ENCODE peak calls at places on chromosomes 7 and 10, in seven cellular contexts. P is fibroblast of lung, F is fibroblast of pulmonary artery, H is GM12865, M is MM.1S, D is mucosa of descending colon, U is GM13977. J is an unnamed sample.

GRCh38 chr10:58473966-58474365 is 38.7 kb upstream of the BICC1 start:
- DNase-seq in M (no peak), D (no peak), F (no peak), P (peak; percentile 5), U (no peak), H (no peak), J (no peak)

GRCh38 chr10:80713398-80713928 is 175.8 kb downstream of the SH2D4B start:
- DNase-seq in M (no peak), F (no peak), H (no peak), D (no peak), U (no peak), P (no peak), J (no peak)

GRCh38 chr7:101172005-101172853 is 6.9 kb upstream of the VGF start:
- DNase-seq in H (no peak), F (no peak), M (peak; percentile 41), P (no peak), D (no peak), U (no peak), J (no peak)

GRCh38 chr10:44143556-44143955 is 241.3 kb downstream of the CXCL12 start:
- DNase-seq in D (no peak), P (no peak), H (no peak), U (no peak), M (no peak), F (no peak), J (no peak)

GRCh38 chr7:143369678-143370651 is 7.5 kb upstream of the FAM131B start:
- DNase-seq in U (no peak), H (no peak), P (no peak), F (no peak), M (no peak), D (peak; percentile 68), J (no peak)

GRCh38 chr7:6423942-6424701 is 23.6 kb downstream of the DAGLB start:
- DNase-seq in H (no peak), P (no peak), U (peak; percentile 42), D (peak; percentile 40), F (no peak), M (no peak), J (peak; percentile 44)

GRCh38 chr10:111079781-111080180 is 3.0 kb downstream of the ADRA2A start:
- DNase-seq in M (no peak), H (no peak), P (no peak), D (no peak), U (no peak), F (no peak), J (no peak)

GRCh38 chr10:133165556-133166503 is 5.8 kb downstream of the KNDC1 start:
- DNase-seq in F (no peak), H (no peak), D (no peak), P (no peak), M (no peak), U (no peak), J (no peak)

GRCh38 chr7:148693651-148694050 is 5.1 kb upstream of the CUL1 start:
- DNase-seq in D (no peak), M (no peak), U (no peak), F (no peak), H (no peak), P (no peak), J (no peak)

GRCh38 chr7:142196066-142196840 is 61.6 kb downstream of the PRSS58 start:
- DNase-seq in P (no peak), H (no peak), U (no peak), D (no peak), M (no peak), F (no peak), J (no peak)

GRCh38 chr10:16049775-16050174 is 189.5 kb upstream of the MINDY3 start:
- DNase-seq in F (no peak), D (no peak), H (no peak), P (no peak), U (no peak), M (no peak), J (no peak)

GRCh38 chr10:69479737-69480412 is 28.6 kb downstream of the TSPAN15 start:
- DNase-seq in M (no peak), H (no peak), U (no peak), D (no peak), P (peak; percentile 1), F (peak; percentile 40), J (no peak)

GRCh38 chr10:103276941-103277712 is at the start of gene INA:
- DNase-seq in M (peak; percentile 56), H (peak; percentile 37), D (no peak), U (peak; percentile 75), F (peak; percentile 45), P (peak; percentile 30), J (peak; percentile 92)

GRCh38 chr10:102347236-102347828 is 48.2 kb upstream of the NFKB2 start:
- DNase-seq in D (peak; percentile 43), H (peak; percentile 14), M (no peak), P (peak; percentile 46), U (peak; percentile 25), F (peak; percentile 69), J (peak; percentile 67)

GRCh38 chr10:110208614-110209398 is 1.4 kb downstream of the MXI1 start:
- DNase-seq in H (peak; percentile 46), M (peak; percentile 47), F (peak; percentile 45), P (peak; percentile 60), D (peak; percentile 51), U (peak; percentile 65), J (peak; percentile 37)

GRCh38 chr7:36161996-36162395 is 8.9 kb downstream of the EEPD1 start:
- DNase-seq in U (no peak), P (no peak), M (no peak), F (no peak), H (no peak), D (no peak), J (no peak)

GRCh38 chr7:17903337-17903736 is 37.0 kb downstream of the SNX13 start:
- DNase-seq in P (no peak), U (no peak), M (no peak), F (no peak), D (no peak), H (no peak), J (no peak)

GRCh38 chr10:101446947-101447346 is 93.0 kb downstream of the BTRC start:
- DNase-seq in F (no peak), M (no peak), D (no peak), U (no peak), H (no peak), P (no peak), J (no peak)

GRCh38 chr7:128455556-128456254 is at the start of gene HILPDA:
- DNase-seq in P (peak; percentile 97), M (peak; percentile 99), H (peak; percentile 97), F (peak; percentile 97), D (peak; percentile 93), U (peak; percentile 96), J (peak; percentile 90)

GRCh38 chr7:128453836-128454804 is 1.6 kb upstream of the HILPDA start:
- DNase-seq in U (no peak), F (peak; percentile 96), H (no peak), D (peak; percentile 55), M (no peak), P (peak; percentile 96), J (peak; percentile 71)

GRCh38 chr7:128452552-128452951 is 3.1 kb upstream of the HILPDA start:
- DNase-seq in D (no peak), M (no peak), U (no peak), H (no peak), P (no peak), F (no peak), J (no peak)

GRCh38 chr7:128458956-128459355 is 3.3 kb downstream of the HILPDA start:
- DNase-seq in M (no peak), D (no peak), H (peak; percentile 64), U (no peak), F (no peak), P (peak; percentile 5), J (no peak)

DNA sequence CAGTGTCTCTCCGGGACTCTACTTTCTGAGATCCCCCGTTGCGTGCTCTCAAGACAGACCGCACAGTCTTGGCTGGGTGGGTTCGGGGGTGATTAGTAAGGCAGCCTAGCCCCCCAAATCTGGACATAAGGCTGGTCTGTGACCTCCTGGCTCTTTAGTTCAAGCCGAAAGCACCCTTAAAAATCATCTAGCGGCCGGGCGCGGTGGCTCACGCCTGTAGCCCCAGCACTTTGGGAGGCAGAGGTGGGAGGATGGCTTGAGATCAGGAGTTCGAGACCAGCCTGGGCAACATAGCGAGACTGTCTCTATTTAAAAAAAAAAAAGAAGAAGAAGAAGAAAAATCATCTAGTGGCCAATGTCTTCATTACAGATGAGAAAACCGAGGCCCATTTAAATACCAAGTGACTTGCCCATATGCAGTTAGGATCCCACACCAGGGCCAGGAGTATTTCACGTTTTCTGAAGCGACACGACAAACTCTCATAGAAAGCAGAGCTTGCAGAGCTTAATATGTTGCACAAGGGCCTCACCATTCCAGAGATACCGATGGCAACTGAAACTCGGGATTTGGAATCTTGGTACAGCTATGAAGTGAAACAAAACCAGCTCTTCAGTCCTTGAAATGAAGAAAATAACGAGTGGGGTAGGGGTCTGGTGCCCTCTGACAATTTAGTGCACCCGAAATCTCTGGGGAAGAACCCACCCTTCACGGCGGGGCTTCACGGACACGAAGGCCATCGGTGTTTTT is 696 bp upstream of the HILPDA start:
- DNase-seq in U (no peak), D (peak; percentile 31), M (peak; percentile 59), P (peak; percentile 66), H (peak; percentile 35), F (peak; percentile 70), J (no peak)
- TF ChIP-seq CTCF in U (no peak), D (no peak), M (no peak), P (no peak), H (peak; percentile 1), F (no peak), J (no peak)

DNA sequence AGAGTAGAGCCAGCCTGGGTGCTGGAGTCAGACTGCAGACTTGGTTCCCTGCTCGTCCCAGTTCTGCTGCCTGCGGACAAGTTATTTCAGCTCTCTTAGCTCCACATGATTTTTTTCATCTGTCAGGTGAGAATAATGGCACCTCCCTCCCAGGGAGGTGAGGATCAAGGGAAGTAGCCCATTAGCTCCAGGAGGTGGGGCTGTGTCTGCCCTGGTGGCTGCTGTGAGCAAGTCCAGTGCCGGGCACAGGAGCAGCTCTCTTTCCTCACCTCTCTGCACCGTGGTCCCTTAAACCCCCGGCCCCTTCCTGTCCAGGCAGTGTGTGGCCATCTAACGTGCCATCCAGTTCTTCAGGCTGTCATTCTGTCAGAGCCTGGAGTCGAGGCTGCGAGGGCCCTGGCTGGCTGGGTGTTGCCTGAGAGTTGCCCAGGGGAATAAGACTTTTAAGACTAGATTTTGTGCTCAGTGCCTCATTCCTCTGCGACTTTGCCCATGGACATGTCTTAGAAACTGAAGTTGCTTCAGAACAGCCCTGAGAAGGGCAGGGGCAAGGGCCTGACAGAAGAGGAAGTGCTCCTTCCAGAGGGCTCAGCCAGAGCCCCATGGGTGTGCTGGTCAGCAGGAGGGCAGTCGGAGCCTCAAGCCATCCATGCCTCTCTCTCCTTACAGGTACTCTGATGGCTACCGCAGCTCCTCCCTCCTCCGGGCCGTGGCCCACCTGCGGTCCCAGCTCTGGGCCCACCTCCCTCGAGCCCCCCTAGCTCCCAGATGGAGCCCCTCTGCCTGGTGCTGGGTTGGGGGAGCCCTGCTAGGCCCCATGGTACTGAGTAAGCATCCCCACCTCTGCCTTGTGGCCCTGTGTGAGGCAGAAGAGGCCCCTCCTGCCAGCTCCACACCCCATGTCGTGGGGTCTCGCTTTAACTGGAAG is 5.0 kb downstream of the ABCB8 start:
- DNase-seq in M (no peak), D (no peak), P (no peak), H (no peak), F (no peak), U (no peak), J (no peak)
- TF ChIP-seq CTCF in M (no peak), D (no peak), P (no peak), H (peak; percentile 2), F (no peak), U (no peak), J (peak; percentile 18)

GRCh38 chr10:123502983-123503382 is 163.2 kb upstream of the GPR26 start:
- DNase-seq in U (peak; percentile 44), H (peak; percentile 46), D (no peak), F (no peak), M (peak; percentile 14), P (no peak), J (no peak)
- TF ChIP-seq CTCF in U (peak; percentile 48), H (no peak), D (no peak), F (no peak), M (peak; percentile 43), P (no peak), J (no peak)

GRCh38 chr7:107169120-107170050 is 582 bp downstream of the HBP1 start:
- DNase-seq in F (peak; percentile 99), D (peak; percentile 98), M (peak; percentile 98), P (peak; percentile 99), U (peak; percentile 83), H (peak; percentile 95), J (peak; percentile 93)
- TF ChIP-seq CTCF in F (peak; percentile 4), D (no peak), M (peak; percentile 15), P (peak; percentile 16), U (no peak), H (no peak), J (no peak)

J was measured in glutamatergic neuron.